ENCODE peak calls at places on chromosome 4, in nine cellular contexts. T is GM10248; G is activated CD8-positive, alpha-beta memory T cell treated with anti-CD3 and anti-CD28 coated beads for 48 hours; I is NCI-H2029; P is activated T-helper 9 cell treated with anti-CD3 and anti-CD28 coated beads, Interleukin-2, amount 50 U/mL, for 16 hours; O is cardiac fibroblast; E is GM13977; U is adipocyte; Z is amygdala. W is an unnamed sample.

GRCh38 chr4:15893967-15894366 is 44.6 kb downstream of the FGFBP1 start:
- DNase-seq in T (no peak), G (no peak), I (no peak), P (no peak), O (peak; percentile 99), E (no peak), U (peak; percentile 70), Z (no peak), W (no peak)

GRCh38 chr4:19832388-19832787 is 419.3 kb upstream of the SLIT2 start:
- DNase-seq in T (no peak), G (no peak), I (no peak), P (no peak), O (peak; percentile 7), E (no peak), U (no peak), Z (no peak), W (no peak)

GRCh38 chr4:121861427-121861826 is 8.8 kb downstream of the BBS7 start:
- DNase-seq in T (no peak), G (no peak), I (no peak), P (no peak), O (no peak), E (no peak), U (no peak), Z (no peak), W (no peak)

GRCh38 chr4:19327364-19327763 is 924.3 kb upstream of the SLIT2 start:
- DNase-seq in T (no peak), G (no peak), I (no peak), P (no peak), O (peak; percentile 51), E (no peak), U (peak; percentile 10), Z (no peak), W (no peak)

GRCh38 chr4:128606173-128606572 is 203.3 kb upstream of the JADE1 start:
- DNase-seq in T (no peak), G (no peak), I (no peak), P (no peak), O (peak; percentile 74), E (no peak), U (no peak), Z (no peak), W (no peak)

GRCh38 chr4:174084542-174084941 is 198.9 kb downstream of the FBXO8 start:
- DNase-seq in T (no peak), G (no peak), I (no peak), P (no peak), O (peak; percentile 44), E (no peak), U (no peak), Z (no peak), W (no peak)

GRCh38 chr4:89915151-89915550 is 20.5 kb downstream of the MMRN1 start:
- DNase-seq in T (no peak), G (no peak), I (no peak), P (no peak), O (no peak), E (no peak), U (peak; percentile 21), Z (no peak), W (peak; percentile 85)

GRCh38 chr4:675036-675804 is 878 bp downstream of the MYL5 start:
- DNase-seq in T (no peak), G (no peak), I (no peak), P (no peak), O (no peak), E (no peak), U (no peak), Z (no peak), W (no peak)

GRCh38 chr4:20203508-20203907 is 48.2 kb upstream of the SLIT2 start:
- DNase-seq in T (no peak), G (no peak), I (no peak), P (no peak), O (peak; percentile 74), E (no peak), U (peak; percentile 86), Z (no peak), W (no peak)

GRCh38 chr4:77618383-77619241 is 13.0 kb downstream of the CXCL13 start:
- DNase-seq in T (peak; percentile 70), G (no peak), I (peak; percentile 77), P (peak; percentile 3), O (peak; percentile 81), E (peak; percentile 61), U (peak; percentile 90), Z (peak; percentile 58), W (peak; percentile 62)

GRCh38 chr4:55124337-55125076 is 888 bp downstream of the KDR start:
- DNase-seq in T (no peak), G (no peak), I (no peak), P (no peak), O (peak; percentile 39), E (no peak), U (no peak), Z (no peak), W (no peak)

GRCh38 chr4:111045992-111046391 is 423.1 kb upstream of the PITX2 start:
- DNase-seq in T (no peak), G (no peak), I (no peak), P (no peak), O (no peak), E (no peak), U (no peak), Z (no peak), W (no peak)

GRCh38 chr4:73883306-73883705 is 14.1 kb downstream of the CXCL1 start:
- DNase-seq in T (no peak), G (no peak), I (no peak), P (no peak), O (peak; percentile 92), E (no peak), U (no peak), Z (no peak), W (no peak)

GRCh38 chr4:17762705-17763104 is 18.7 kb downstream of the FAM184B start:
- DNase-seq in T (no peak), G (no peak), I (peak; percentile 26), P (no peak), O (peak; percentile 61), E (no peak), U (no peak), Z (no peak), W (peak; percentile 51)

GRCh38 chr4:157043131-157043530 is 32.8 kb upstream of the GLRB start:
- DNase-seq in T (no peak), G (no peak), I (no peak), P (no peak), O (peak; percentile 68), E (no peak), U (peak; percentile 21), Z (no peak), W (peak; percentile 33)

GRCh38 chr4:7759221-7759620 is 180.4 kb downstream of the AFAP1 start:
- DNase-seq in T (no peak), G (no peak), I (no peak), P (peak; percentile 36), O (no peak), E (no peak), U (no peak), Z (no peak), W (no peak)

GRCh38 chr4:115729739-115730266 is 616.4 kb upstream of the NDST4 start:
- DNase-seq in T (no peak), G (no peak), I (no peak), P (no peak), O (no peak), E (no peak), U (no peak), Z (no peak), W (no peak)

GRCh38 chr4:62474802-62475201 is 1274.7 kb downstream of the ADGRL3 start:
- DNase-seq in T (no peak), G (no peak), I (no peak), P (no peak), O (no peak), E (no peak), U (no peak), Z (no peak), W (no peak)

GRCh38 chr4:2937986-2938385 is 25.2 kb downstream of the NOP14 start:
- DNase-seq in T (no peak), G (no peak), I (no peak), P (no peak), O (no peak), E (no peak), U (no peak), Z (no peak), W (no peak)

GRCh38 chr4:14177987-14178386 is 550.5 kb upstream of the BOD1L1 start:
- DNase-seq in T (no peak), G (no peak), I (no peak), P (no peak), O (no peak), E (no peak), U (no peak), Z (no peak), W (no peak)

GRCh38 chr4:77465271-77465670 is 140.3 kb upstream of the CXCL13 start:
- DNase-seq in T (peak; percentile 19), G (no peak), I (peak; percentile 7), P (no peak), O (peak; percentile 49), E (no peak), U (peak; percentile 47), Z (no peak), W (peak; percentile 1)

GRCh38 chr4:3799496-3799895 is 33.3 kb downstream of the ADRA2C start:
- DNase-seq in T (no peak), G (no peak), I (no peak), P (no peak), O (no peak), E (no peak), U (no peak), Z (no peak), W (no peak)

GRCh38 chr4:139208404-139208945 is 31.5 kb upstream of the ELF2 start:
- DNase-seq in T (no peak), G (no peak), I (peak; percentile 32), P (no peak), O (peak; percentile 97), E (peak; percentile 22), U (peak; percentile 69), Z (no peak), W (peak; percentile 27)

GRCh38 chr4:57097711-57098110 is 12.5 kb downstream of the IGFBP7 start:
- DNase-seq in T (no peak), G (no peak), I (no peak), P (no peak), O (peak; percentile 11), E (no peak), U (no peak), Z (no peak), W (no peak)